ENCODE peak calls at places on chromosome 3, in six cellular contexts. K, Y, M, D, O and U are unnamed samples.

GRCh38 chr3:61090770-61091169 is 160.5 kb downstream of the FHIT start:
- DNase-seq in K (no peak), Y (no peak), O (no peak), M (no peak), D (no peak), U (no peak)

GRCh38 chr3:45985532-45986302 is 9.9 kb downstream of the FYCO1 start:
- DNase-seq in M (no peak), Y (no peak), D (no peak), K (peak), O (no peak), U (peak)

GRCh38 chr3:30611613-30612421 is 5.4 kb downstream of the TGFBR2 start:
- DNase-seq in D (no peak), O (no peak), K (peak), Y (no peak), M (no peak), U (peak)

GRCh38 chr3:182793663-182794454 is 555 bp downstream of the ATP11B start:
- DNase-seq in K (peak), O (peak), Y (peak), D (peak), M (peak), U (peak)

GRCh38 chr3:187072582-187072981 is 66.7 kb downstream of the RPL39L start:
- DNase-seq in Y (no peak), D (no peak), K (no peak), M (no peak), O (no peak), U (no peak)

GRCh38 chr3:42739401-42740158 is 33.5 kb downstream of the CCDC13 start:
- DNase-seq in Y (no peak), D (no peak), O (no peak), M (no peak), K (no peak), U (no peak)

GRCh38 chr3:195150194-195151118 is 120.5 kb downstream of the XXYLT1 start:
- DNase-seq in D (peak), M (no peak), Y (peak), O (peak), K (peak), U (peak)

GRCh38 chr3:150078983-150079739 is 108.5 kb upstream of the PFN2 start:
- DNase-seq in D (peak), Y (no peak), M (no peak), O (peak), K (peak), U (peak)

GRCh38 chr3:113245775-113246174 is 34.4 kb downstream of the BOC start:
- DNase-seq in D (peak), K (peak), O (no peak), Y (no peak), M (no peak), U (peak)

GRCh38 chr3:55484741-55485207 is 2.3 kb downstream of the WNT5A start:
- DNase-seq in D (peak), O (no peak), K (no peak), M (no peak), Y (no peak), U (no peak)

GRCh38 chr3:140334530-140334929 is 343.3 kb upstream of the TRIM42 start:
- DNase-seq in D (no peak), O (no peak), M (no peak), K (no peak), Y (no peak), U (no peak)

GRCh38 chr3:40079203-40079844 is 230.2 kb upstream of the EIF1B start:
- DNase-seq in Y (no peak), M (no peak), O (no peak), D (peak), K (peak), U (peak)

GRCh38 chr3:52153389-52154096 is 680 bp downstream of the POC1A start:
- DNase-seq in O (peak), Y (no peak), K (no peak), D (no peak), M (no peak), U (peak)

GRCh38 chr3:40387001-40387894 is at the start of gene ENTPD3:
- DNase-seq in Y (peak), M (no peak), D (no peak), O (peak), K (no peak), U (no peak)

GRCh38 chr3:52452570-52453221 is 1.1 kb downstream of the TNNC1 start:
- DNase-seq in K (no peak), M (no peak), O (no peak), D (no peak), Y (no peak), U (no peak)

GRCh38 chr3:119295816-119296484 is 1.8 kb downstream of the ARHGAP31 start:
- DNase-seq in Y (no peak), O (no peak), D (peak), M (no peak), K (peak), U (no peak)

GRCh38 chr3:54891540-54891897 is 36.3 kb downstream of the LRTM1 start:
- DNase-seq in Y (peak), O (peak), M (no peak), K (peak), D (peak), U (peak)

GRCh38 chr3:191363221-191363620 is 32.9 kb upstream of the UTS2B start:
- DNase-seq in O (no peak), D (no peak), K (no peak), Y (no peak), M (no peak), U (no peak)

GRCh38 chr3:140089403-140090072 is 154.6 kb downstream of the CLSTN2 start:
- DNase-seq in D (no peak), K (no peak), M (no peak), Y (no peak), O (no peak), U (no peak)

GRCh38 chr3:188583476-188584161 is 429.7 kb downstream of the LPP start:
- DNase-seq in O (no peak), D (no peak), M (no peak), K (no peak), Y (no peak), U (peak)

GRCh38 chr3:172973799-172974198 is 167.2 kb downstream of the SPATA16 start:
- DNase-seq in D (no peak), Y (no peak), O (no peak), M (no peak), K (no peak), U (no peak)

GRCh38 chr3:113812854-113813253 is 25.7 kb upstream of the GRAMD1C start:
- DNase-seq in Y (no peak), O (no peak), D (no peak), M (no peak), K (no peak), U (no peak)

GRCh38 chr3:18425641-18426403 is 683 bp upstream of the SATB1 start:
- DNase-seq in M (peak), Y (peak), K (peak), O (peak), D (no peak), U (no peak)

GRCh38 chr3:59463253-59463652 is 413.4 kb upstream of the CFAP20DC start:
- DNase-seq in K (no peak), D (no peak), O (no peak), Y (no peak), M (no peak), U (no peak)
- H3K4me3 ChIP-seq in K (no peak), D (no peak), O (no peak), Y (no peak), M (no peak), U (no peak)

GRCh38 chr3:111858641-111859040 is 424 bp upstream of the PHLDB2 start:
- DNase-seq in M (no peak), D (no peak), Y (no peak), O (no peak), K (no peak), U (no peak)
- H3K4me3 ChIP-seq in M (peak), D (peak), Y (peak), O (peak), K (peak), U (peak)

DNA sequence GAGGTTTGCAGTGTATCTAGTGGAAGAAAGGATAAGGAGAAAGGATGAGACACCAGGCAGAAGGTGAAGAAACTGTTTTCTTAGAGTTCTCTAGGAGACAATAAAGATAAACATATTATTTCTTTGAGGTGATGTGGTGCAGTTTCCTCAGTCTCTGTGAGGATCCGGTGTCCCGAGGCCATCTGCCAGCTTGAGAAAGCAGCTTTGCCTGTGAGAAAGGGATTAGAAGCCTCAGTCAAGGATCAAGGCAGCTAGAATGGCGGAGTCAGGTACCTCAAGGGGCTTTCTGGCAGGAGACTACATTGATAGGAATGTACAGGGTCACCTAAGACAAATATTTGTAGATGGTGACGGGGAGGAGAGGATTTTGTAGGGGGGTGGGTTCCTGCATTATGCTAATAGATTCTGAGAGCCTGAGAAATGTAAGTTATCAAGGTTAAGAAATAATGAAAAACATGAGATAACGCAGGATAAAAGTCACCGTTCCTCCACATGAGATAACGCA is 103.9 kb upstream of the MB21D2 start:
- DNase-seq in O (no peak), M (no peak), K (no peak), D (no peak), Y (no peak), U (no peak)
- H3K4me3 ChIP-seq in O (no peak), M (no peak), K (no peak), D (no peak), Y (no peak), U (no peak)

DNA sequence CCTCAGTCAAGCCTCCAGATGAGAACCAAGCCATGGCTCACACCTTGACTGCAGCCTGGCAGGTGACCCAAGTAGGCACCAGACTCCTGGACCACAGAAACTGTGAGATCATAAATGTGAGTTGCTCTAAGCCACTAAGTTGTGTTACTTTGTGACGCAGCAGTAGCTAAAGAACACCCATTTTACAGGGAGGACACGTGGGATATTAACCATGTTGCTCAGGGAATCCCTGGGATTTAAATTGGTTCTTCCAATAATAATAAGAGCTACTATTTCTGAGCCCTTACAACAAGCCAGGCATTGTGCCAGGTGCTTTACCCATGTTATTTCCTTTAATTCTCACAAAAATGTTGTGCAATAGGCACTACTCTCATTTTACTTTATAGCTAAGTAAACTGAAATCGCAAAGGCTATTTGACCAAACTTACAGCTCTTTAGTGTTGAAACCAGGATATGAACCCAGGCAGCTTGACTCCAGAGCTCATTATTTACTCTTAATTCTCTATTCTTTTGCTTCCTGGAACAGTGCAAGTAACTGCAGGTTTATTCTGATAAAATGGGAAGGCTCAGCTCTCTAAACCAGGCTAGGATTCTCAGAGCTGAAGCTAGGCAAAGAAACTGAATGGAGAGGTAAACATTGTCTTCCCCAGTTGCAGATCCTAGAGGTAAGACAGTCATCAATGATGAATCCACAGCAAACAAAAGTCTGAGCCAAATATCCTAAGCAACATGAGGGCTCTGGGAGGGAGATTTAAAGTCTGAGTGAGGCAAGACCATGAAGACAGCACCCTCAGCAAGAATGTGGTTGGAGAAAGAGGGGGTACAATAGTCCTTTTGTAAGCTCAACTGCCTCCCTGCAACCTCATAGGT is 294.5 kb downstream of the KBTBD8 start:
- DNase-seq in Y (peak), M (no peak), O (no peak), D (no peak), K (no peak), U (no peak)
- H3K4me3 ChIP-seq in Y (no peak), M (no peak), O (no peak), D (no peak), K (no peak), U (no peak)

DNA sequence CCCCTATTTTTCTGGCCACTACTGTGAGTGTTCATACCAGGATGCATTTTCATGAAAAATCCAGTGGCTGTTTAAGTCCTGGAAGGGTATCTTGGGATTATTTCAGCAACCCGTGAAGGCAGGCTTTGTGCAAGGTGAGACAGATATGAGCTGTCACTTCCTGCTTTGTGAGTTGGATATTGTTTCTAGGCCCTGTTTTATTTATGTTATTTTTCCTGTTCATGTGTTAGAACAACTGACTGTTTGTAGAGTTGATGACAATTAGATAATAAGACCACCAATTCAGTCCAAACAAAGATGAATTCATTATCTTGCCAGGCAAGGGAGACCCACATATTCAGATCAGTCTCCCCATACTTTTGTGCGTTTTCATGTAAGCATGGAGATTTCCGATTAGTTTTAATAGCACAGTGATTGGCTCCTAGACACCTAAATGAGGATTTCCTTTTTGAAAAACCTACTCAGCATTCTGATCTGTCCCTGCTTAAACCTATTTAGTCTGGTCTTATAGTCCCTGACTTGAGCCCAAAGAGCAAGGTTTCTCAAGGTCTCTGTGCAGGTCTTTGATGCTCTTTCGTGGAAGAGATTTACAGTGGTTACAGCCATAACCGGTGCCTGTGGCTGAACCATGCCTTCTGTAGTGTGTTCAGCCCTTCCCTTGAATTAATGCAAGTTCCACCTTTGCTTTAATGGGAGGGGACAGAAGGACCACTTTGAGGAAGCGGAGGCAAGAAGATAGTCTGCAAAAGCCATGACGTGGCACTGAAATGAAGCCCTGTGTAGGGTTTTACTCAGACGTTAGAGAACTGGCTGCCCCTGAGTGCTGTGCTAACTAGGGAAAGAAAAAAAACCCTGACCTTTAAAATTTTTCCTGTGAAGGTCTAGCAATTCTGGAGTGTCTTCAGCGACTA is 42.8 kb downstream of the ZBTB38 start:
- DNase-seq in K (peak), Y (no peak), M (no peak), O (no peak), D (peak), U (peak)
- H3K4me3 ChIP-seq in K (no peak), Y (no peak), M (no peak), O (no peak), D (no peak), U (no peak)

DNA sequence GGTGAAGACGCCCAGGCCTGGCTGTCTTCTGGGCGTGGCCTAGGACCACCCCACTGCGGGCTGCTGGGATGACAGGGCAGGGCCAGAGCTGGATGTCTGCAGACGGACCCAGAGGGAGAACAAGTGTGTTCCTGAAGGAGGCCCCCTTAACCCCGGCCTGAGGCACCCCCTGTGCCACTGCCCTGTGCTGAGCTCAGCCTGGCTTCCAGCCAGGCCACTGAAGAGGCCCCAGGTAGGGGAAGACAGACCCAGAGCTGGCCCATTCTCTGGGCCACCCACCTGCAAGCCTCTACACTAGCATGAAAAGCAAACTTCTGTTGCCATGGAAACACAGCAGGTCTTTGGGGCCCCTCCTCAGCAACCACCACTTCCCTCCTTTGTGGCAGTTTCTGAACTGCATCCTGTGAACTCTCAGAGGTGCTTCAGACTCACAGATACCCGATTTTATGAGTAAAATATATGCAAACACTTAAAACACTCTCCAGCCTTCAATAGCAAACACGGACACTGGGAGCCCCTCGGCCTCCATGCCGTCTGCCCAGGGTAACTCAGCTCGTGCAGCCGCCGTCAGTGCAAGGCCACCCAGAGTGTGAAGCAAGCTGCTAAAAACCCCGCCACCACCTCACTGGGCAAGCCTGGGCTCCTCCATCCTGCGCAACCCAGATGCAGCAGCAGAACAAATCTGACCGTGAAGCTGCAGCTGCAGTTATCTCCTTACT is 42.5 kb downstream of the CMTM6 start:
- DNase-seq in D (peak), Y (no peak), O (no peak), K (peak), M (peak), U (no peak)
- H3K4me3 ChIP-seq in D (no peak), Y (no peak), O (no peak), K (no peak), M (peak), U (no peak)